ENCODE peak calls at places on chromosome 11, in seven cellular contexts. W is foreskin keratinocyte; Y is cerebellum; A is fibroblast of lung; T is astrocyte; D is LoVo; Q is stimulated activated CD8-positive, alpha-beta memory T cell treated with anti-CD3 and anti-CD28 coated beads, Interleukin-12 subunit alpha, Interleukin-12 subunit beta, amount 100 ng/mL, for 1 hour. E is an unnamed sample.

GRCh38 chr11:119529063-119529845 is 106.3 kb upstream of the THY1 start:
- DNase-seq in W (no peak), Y (peak; percentile 32), A (no peak), T (no peak), D (no peak), Q (no peak), E (no peak)

GRCh38 chr11:66906077-66906929 is 49.4 kb downstream of the LRFN4 start:
- DNase-seq in W (peak; percentile 94), Y (no peak), A (peak; percentile 73), T (peak; percentile 55), D (no peak), Q (no peak), E (no peak)

GRCh38 chr11:110710520-110711381 is 1.5 kb downstream of the ARHGAP20 start:
- DNase-seq in W (no peak), Y (peak; percentile 44), A (peak; percentile 43), T (peak; percentile 17), D (no peak), Q (no peak), E (no peak)

GRCh38 chr11:13939952-13940610 is 22.4 kb upstream of the SPON1 start:
- DNase-seq in W (peak; percentile 73), Y (no peak), A (no peak), T (no peak), D (peak; percentile 63), Q (no peak), E (no peak)

GRCh38 chr11:62678770-62679696 is at the start of gene UBXN1:
- DNase-seq in W (peak; percentile 74), Y (peak; percentile 91), A (peak; percentile 89), T (peak; percentile 81), D (peak; percentile 87), Q (peak; percentile 70), E (peak; percentile 74)

GRCh38 chr11:62546937-62547625 is 475 bp upstream of the AHNAK start:
- DNase-seq in W (peak; percentile 78), Y (no peak), A (peak; percentile 57), T (no peak), D (no peak), Q (no peak), E (no peak)

GRCh38 chr11:128336203-128336602 is 251.2 kb downstream of the ETS1 start:
- DNase-seq in W (no peak), Y (no peak), A (peak; percentile 69), T (peak; percentile 76), D (no peak), Q (no peak), E (no peak)

GRCh38 chr11:128206476-128206875 is 380.9 kb downstream of the ETS1 start:
- DNase-seq in W (peak; percentile 59), Y (no peak), A (no peak), T (no peak), D (no peak), Q (no peak), E (no peak)

GRCh38 chr11:12636871-12637410 is 37.3 kb upstream of the TEAD1 start:
- DNase-seq in W (no peak), Y (no peak), A (no peak), T (no peak), D (no peak), Q (no peak), E (no peak)

GRCh38 chr11:130476200-130476921 is 27.9 kb downstream of the ADAMTS15 start:
- DNase-seq in W (no peak), Y (no peak), A (no peak), T (no peak), D (no peak), Q (no peak), E (no peak)

GRCh38 chr11:32312865-32313403 is 122.4 kb downstream of the WT1 start:
- DNase-seq in W (peak; percentile 51), Y (no peak), A (peak; percentile 76), T (peak; percentile 30), D (peak; percentile 67), Q (no peak), E (no peak)

GRCh38 chr11:67312187-67313021 is 9.1 kb downstream of the SSH3 start:
- DNase-seq in W (peak; percentile 96), Y (no peak), A (no peak), T (no peak), D (peak; percentile 75), Q (peak; percentile 51), E (peak; percentile 37)

GRCh38 chr11:122705396-122705795 is 49.9 kb downstream of the UBASH3B start:
- DNase-seq in W (no peak), Y (no peak), A (no peak), T (no peak), D (no peak), Q (no peak), E (no peak)

GRCh38 chr11:47104337-47104950 is 72.2 kb downstream of the ARFGAP2 start:
- DNase-seq in W (no peak), Y (no peak), A (peak; percentile 24), T (peak; percentile 71), D (no peak), Q (no peak), E (no peak)

GRCh38 chr11:380491-380890 is 11.2 kb downstream of the B4GALNT4 start:
- DNase-seq in W (no peak), Y (no peak), A (no peak), T (no peak), D (no peak), Q (no peak), E (no peak)